ENCODE peak calls at places on chromosomes 6 and 20, in nine cellular contexts. F, W, I, H, B, S, D, N and U are unnamed samples.

GRCh38 chr6:73340048-73340447 is 14.0 kb downstream of the DPPA5 start:
- DNase-seq in F (no peak), W (no peak), I (no peak), H (no peak), B (no peak), S (no peak), D (peak; percentile 31), N (peak; percentile 20), U (no peak)

GRCh38 chr20:1685304-1686052 is 27.9 kb upstream of the SIRPG start:
- DNase-seq in F (no peak), W (no peak), I (no peak), H (no peak), B (no peak), S (no peak), D (no peak), N (no peak), U (no peak)

GRCh38 chr6:87925373-87926060 is 122.1 kb upstream of the SPACA1 start:
- DNase-seq in F (no peak), W (no peak), I (no peak), H (peak; percentile 66), B (peak; percentile 35), S (no peak), D (no peak), N (no peak), U (no peak)

GRCh38 chr6:20633566-20634340 is 99.5 kb downstream of the CDKAL1 start:
- DNase-seq in F (no peak), W (no peak), I (no peak), H (no peak), B (no peak), S (no peak), D (no peak), N (no peak), U (no peak)

GRCh38 chr6:161029195-161029809 is 37.7 kb downstream of the MAP3K4 start:
- DNase-seq in F (peak; percentile 43), W (no peak), I (no peak), H (no peak), B (no peak), S (peak; percentile 96), D (no peak), N (peak; percentile 93), U (peak; percentile 73)

GRCh38 chr6:38579010-38579628 is 60.6 kb downstream of the BTBD9 start:
- DNase-seq in F (peak; percentile 40), W (no peak), I (no peak), H (peak; percentile 68), B (no peak), S (no peak), D (no peak), N (no peak), U (no peak)

GRCh38 chr20:63682384-63683139 is 13.9 kb upstream of the TNFRSF6B start:
- DNase-seq in F (peak; percentile 98), W (peak; percentile 100), I (peak; percentile 96), H (peak; percentile 97), B (no peak), S (peak; percentile 98), D (peak; percentile 99), N (peak; percentile 99), U (peak; percentile 99)

GRCh38 chr20:57772349-57772964 is 62.6 kb upstream of the PMEPA1 start:
- DNase-seq in F (peak; percentile 47), W (peak; percentile 89), I (no peak), H (peak; percentile 55), B (no peak), S (no peak), D (peak; percentile 63), N (peak; percentile 90), U (peak; percentile 90)

GRCh38 chr6:163765326-163765725 is 350.8 kb downstream of the QKI start:
- DNase-seq in F (no peak), W (no peak), I (no peak), H (no peak), B (no peak), S (no peak), D (no peak), N (no peak), U (no peak)

GRCh38 chr6:151301547-151301946 is 61.8 kb downstream of the AKAP12 start:
- DNase-seq in F (no peak), W (no peak), I (no peak), H (no peak), B (no peak), S (no peak), D (no peak), N (no peak), U (no peak)

GRCh38 chr6:122869437-122870024 is 80.5 kb downstream of the SMPDL3A start:
- DNase-seq in F (peak; percentile 71), W (peak; percentile 14), I (peak; percentile 62), H (peak; percentile 21), B (peak; percentile 37), S (peak; percentile 60), D (peak; percentile 82), N (peak; percentile 14), U (no peak)

GRCh38 chr20:10115021-10115420 is 80.2 kb downstream of the ANKEF1 start:
- DNase-seq in F (peak; percentile 31), W (no peak), I (no peak), H (no peak), B (no peak), S (peak; percentile 37), D (peak; percentile 51), N (peak; percentile 66), U (peak; percentile 86)

GRCh38 chr6:39876826-39877225 is 57.4 kb downstream of the MOCS1 start:
- DNase-seq in F (no peak), W (no peak), I (no peak), H (no peak), B (no peak), S (no peak), D (no peak), N (no peak), U (no peak)

GRCh38 chr20:59835448-59836395 is 97.7 kb downstream of the SYCP2 start:
- DNase-seq in F (peak; percentile 14), W (no peak), I (peak; percentile 56), H (peak; percentile 23), B (no peak), S (no peak), D (no peak), N (peak; percentile 70), U (peak; percentile 82)

GRCh38 chr20:34877002-34877264 is 521 bp downstream of the ACSS2 start:
- DNase-seq in F (peak; percentile 17), W (no peak), I (no peak), H (peak; percentile 39), B (no peak), S (peak; percentile 43), D (no peak), N (no peak), U (no peak)

GRCh38 chr6:81998432-81998831 is 246.0 kb upstream of the TENT5A start:
- DNase-seq in F (peak; percentile 61), W (no peak), I (no peak), H (no peak), B (no peak), S (peak; percentile 38), D (no peak), N (peak; percentile 86), U (peak; percentile 3)

GRCh38 chr20:63624486-63624885 is 2.4 kb downstream of the GMEB2 start:
- DNase-seq in F (peak; percentile 63), W (no peak), I (no peak), H (no peak), B (no peak), S (peak; percentile 70), D (no peak), N (peak; percentile 25), U (no peak)

GRCh38 chr6:21593927-21594421 is 423 bp downstream of the SOX4 start:
- DNase-seq in F (peak; percentile 74), W (no peak), I (no peak), H (peak; percentile 69), B (no peak), S (no peak), D (peak; percentile 69), N (peak; percentile 72), U (peak; percentile 93)

GRCh38 chr6:21596379-21597242 is 3.1 kb downstream of the SOX4 start:
- DNase-seq in F (peak; percentile 66), W (peak; percentile 57), I (peak; percentile 76), H (peak; percentile 59), B (peak; percentile 48), S (peak; percentile 71), D (peak; percentile 78), N (peak; percentile 64), U (peak; percentile 93)

GRCh38 chr20:22805219-22805618 is 220.8 kb upstream of the FOXA2 start:
- DNase-seq in F (peak; percentile 95), W (peak; percentile 63), I (peak; percentile 27), H (peak; percentile 55), B (no peak), S (peak; percentile 88), D (peak; percentile 18), N (peak; percentile 92), U (no peak)

GRCh38 chr20:48262396-48262795 is 477.1 kb upstream of the SULF2 start:
- DNase-seq in F (no peak), W (no peak), I (no peak), H (no peak), B (no peak), S (no peak), D (no peak), N (no peak), U (no peak)

GRCh38 chr6:49923826-49924225 is 40.1 kb downstream of the DEFB114 start:
- DNase-seq in F (no peak), W (no peak), I (no peak), H (no peak), B (no peak), S (no peak), D (peak; percentile 30), N (no peak), U (no peak)

GRCh38 chr20:58989196-58989595 is 8.1 kb downstream of the NELFCD start:
- DNase-seq in F (no peak), W (no peak), I (no peak), H (no peak), B (no peak), S (no peak), D (no peak), N (no peak), U (no peak)